ENCODE peak calls at places on chromosomes 16 and 17, in ten cellular contexts. Z is HT-29; T is Panc1; E is GM04503; W is endothelial cell; P is GM04504; U is MCF 10A; R is activated CD4-positive, CD25-positive, alpha-beta regulatory T cell; M is T-helper 2 cell; B is LoVo. X is an unnamed sample.

GRCh38 chr16:79721186-79721745 is 120.7 kb upstream of the MAF start:
- DNase-seq in Z (no peak), T (no peak), E (no peak), W (no peak), P (no peak), U (no peak), R (no peak), M (no peak), B (no peak), X (no peak)

GRCh38 chr16:4369006-4369766 is 2.5 kb upstream of the VASN start:
- DNase-seq in Z (peak), T (no peak), E (no peak), W (no peak), P (no peak), U (peak), R (no peak), M (no peak), B (no peak), X (no peak)

GRCh38 chr16:52469775-52470174 is 77.2 kb downstream of the TOX3 start:
- DNase-seq in Z (peak), T (no peak), E (no peak), W (no peak), P (no peak), U (no peak), R (no peak), M (no peak), B (peak), X (peak)

GRCh38 chr16:11004351-11004750 is 60.0 kb downstream of the CLEC16A start:
- DNase-seq in Z (no peak), T (no peak), E (no peak), W (no peak), P (no peak), U (no peak), R (no peak), M (no peak), B (no peak), X (no peak)

GRCh38 chr17:58822148-58823050 is 66.7 kb downstream of the PPM1E start:
- DNase-seq in Z (no peak), T (no peak), E (no peak), W (no peak), P (no peak), U (peak), R (no peak), M (no peak), B (no peak), X (no peak)

GRCh38 chr16:17359778-17360177 is 111.0 kb downstream of the XYLT1 start:
- DNase-seq in Z (no peak), T (no peak), E (no peak), W (no peak), P (no peak), U (peak), R (no peak), M (no peak), B (no peak), X (peak)

GRCh38 chr16:89019511-89019910 is 42.5 kb upstream of the CBFA2T3 start:
- DNase-seq in Z (no peak), T (no peak), E (no peak), W (no peak), P (no peak), U (no peak), R (no peak), M (no peak), B (no peak), X (no peak)

GRCh38 chr16:14378131-14378551 is 251.9 kb downstream of the PARN start:
- DNase-seq in Z (peak), T (no peak), E (no peak), W (no peak), P (no peak), U (peak), R (no peak), M (no peak), B (peak), X (peak)

GRCh38 chr16:82668094-82668493 is 41.3 kb downstream of the CDH13 start:
- DNase-seq in Z (no peak), T (no peak), E (no peak), W (no peak), P (no peak), U (no peak), R (no peak), M (no peak), B (no peak), X (no peak)

GRCh38 chr17:33109331-33110072 is 117.9 kb downstream of the SPACA3 start:
- DNase-seq in Z (no peak), T (no peak), E (no peak), W (no peak), P (no peak), U (no peak), R (no peak), M (no peak), B (no peak), X (no peak)

GRCh38 chr17:28057731-28058246 is 15.3 kb downstream of the NLK start:
- DNase-seq in Z (peak), T (no peak), E (no peak), W (no peak), P (no peak), U (peak), R (no peak), M (no peak), B (peak), X (no peak)

GRCh38 chr16:51433597-51433996 is 282.5 kb upstream of the SALL1 start:
- DNase-seq in Z (no peak), T (no peak), E (no peak), W (no peak), P (no peak), U (no peak), R (no peak), M (no peak), B (no peak), X (no peak)

GRCh38 chr17:17119533-17119932 is 77.3 kb downstream of the MPRIP start:
- DNase-seq in Z (no peak), T (no peak), E (no peak), W (no peak), P (no peak), U (no peak), R (peak), M (no peak), B (no peak), X (no peak)

GRCh38 chr16:13067648-13068047 is 166.2 kb downstream of the SHISA9 start:
- DNase-seq in Z (no peak), T (no peak), E (no peak), W (no peak), P (no peak), U (no peak), R (no peak), M (no peak), B (no peak), X (no peak)

GRCh38 chr17:1460233-1460632 is 4.2 kb upstream of the CRK start:
- DNase-seq in Z (peak), T (peak), E (no peak), W (no peak), P (no peak), U (peak), R (no peak), M (no peak), B (peak), X (peak)

GRCh38 chr17:44901323-44901965 is 2.2 kb upstream of the EFTUD2 start:
- DNase-seq in Z (no peak), T (no peak), E (no peak), W (no peak), P (no peak), U (peak), R (no peak), M (no peak), B (no peak), X (peak)

GRCh38 chr17:17216236-17216635 is 10.1 kb upstream of the PLD6 start:
- DNase-seq in Z (no peak), T (no peak), E (no peak), W (no peak), P (no peak), U (no peak), R (no peak), M (no peak), B (no peak), X (no peak)

GRCh38 chr17:31537558-31537957 is 146.1 kb downstream of the RAB11FIP4 start:
- DNase-seq in Z (no peak), T (no peak), E (no peak), W (no peak), P (no peak), U (peak), R (no peak), M (no peak), B (no peak), X (no peak)

GRCh38 chr16:83356266-83356665 is 451.5 kb upstream of the HSBP1 start:
- DNase-seq in Z (peak), T (peak), E (no peak), W (peak), P (peak), U (peak), R (no peak), M (no peak), B (peak), X (peak)

GRCh38 chr16:88554711-88555264 is 15.4 kb upstream of the ZC3H18 start:
- DNase-seq in Z (no peak), T (no peak), E (no peak), W (no peak), P (no peak), U (no peak), R (no peak), M (no peak), B (no peak), X (no peak)

GRCh38 chr17:61410555-61411089 is 11.0 kb downstream of the TBX2 start:
- DNase-seq in Z (no peak), T (no peak), E (no peak), W (peak), P (no peak), U (no peak), R (peak), M (peak), B (no peak), X (no peak)

GRCh38 chr17:41404024-41404651 is 6.7 kb upstream of the KRT31 start:
- DNase-seq in Z (peak), T (peak), E (peak), W (no peak), P (peak), U (peak), R (peak), M (no peak), B (peak), X (peak)